ENCODE peak calls at places on chromosome 5, in seven cellular contexts. Y is mesendoderm, S is mesenchymal stem cell, R is trophoblast cell, X is neuronal stem cell, A is H1, N is H9. C is an unnamed sample.

GRCh38 chr5:73945505-73945904 is 319.5 kb downstream of the ARHGEF28 start:
- DNase-seq in Y (peak), S (no peak), R (no peak), X (no peak), A (peak), N (no peak), C (no peak)

GRCh38 chr5:1510151-1510561 is 13.6 kb downstream of the LPCAT1 start:
- DNase-seq in Y (no peak), S (no peak), R (no peak), X (no peak), A (no peak), N (peak), C (no peak)

GRCh38 chr5:153860482-153860881 is 178.2 kb downstream of the FAM114A2 start:
- DNase-seq in Y (no peak), S (no peak), R (no peak), X (no peak), A (no peak), N (no peak), C (no peak)

GRCh38 chr5:141951341-141951781 is 6.6 kb downstream of the PCDH12 start:
- DNase-seq in Y (peak), S (peak), R (no peak), X (no peak), A (peak), N (peak), C (no peak)

GRCh38 chr5:177304392-177305119 is 957 bp downstream of the PRELID1 start:
- DNase-seq in Y (no peak), S (peak), R (peak), X (no peak), A (no peak), N (no peak), C (peak)

GRCh38 chr5:56717253-56717987 is 97.9 kb upstream of the MAP3K1 start:
- DNase-seq in Y (no peak), S (no peak), R (no peak), X (no peak), A (no peak), N (no peak), C (no peak)

GRCh38 chr5:93626801-93627200 is 43.8 kb downstream of the NR2F1 start:
- DNase-seq in Y (no peak), S (no peak), R (peak), X (no peak), A (no peak), N (no peak), C (no peak)

GRCh38 chr5:88555658-88556057 is 287.0 kb upstream of the TMEM161B start:
- DNase-seq in Y (peak), S (no peak), R (no peak), X (peak), A (peak), N (peak), C (no peak)

GRCh38 chr5:132019337-132019736 is 7.9 kb upstream of the ACSL6 start:
- DNase-seq in Y (no peak), S (no peak), R (no peak), X (no peak), A (no peak), N (no peak), C (no peak)

DNA sequence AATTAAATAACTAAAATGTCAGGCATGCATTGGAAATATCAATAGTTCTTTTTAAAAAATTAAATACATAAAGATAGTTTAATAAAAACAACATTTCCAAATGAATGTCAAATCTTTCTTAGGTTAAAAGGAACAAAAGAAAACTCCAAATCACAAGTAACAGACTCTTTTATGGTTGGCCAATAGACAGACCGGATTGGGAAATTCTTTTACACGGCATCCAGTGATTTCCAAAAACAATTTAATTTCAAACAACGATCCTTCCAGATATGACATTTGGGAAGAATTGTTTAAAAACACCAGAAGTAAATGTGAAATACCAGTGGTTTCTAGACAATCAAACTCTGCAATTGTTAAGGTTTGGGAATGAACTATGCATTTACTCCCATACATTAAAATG is 32.8 kb downstream of the ZNF474 start:
- DNase-seq in Y (no peak), S (no peak), R (no peak), X (no peak), A (no peak), N (no peak), C (peak)
- H2BK5ac ChIP-seq in Y (no peak), S (no peak), R (no peak), X (no peak), A (no peak), N (no peak), C (peak)

DNA sequence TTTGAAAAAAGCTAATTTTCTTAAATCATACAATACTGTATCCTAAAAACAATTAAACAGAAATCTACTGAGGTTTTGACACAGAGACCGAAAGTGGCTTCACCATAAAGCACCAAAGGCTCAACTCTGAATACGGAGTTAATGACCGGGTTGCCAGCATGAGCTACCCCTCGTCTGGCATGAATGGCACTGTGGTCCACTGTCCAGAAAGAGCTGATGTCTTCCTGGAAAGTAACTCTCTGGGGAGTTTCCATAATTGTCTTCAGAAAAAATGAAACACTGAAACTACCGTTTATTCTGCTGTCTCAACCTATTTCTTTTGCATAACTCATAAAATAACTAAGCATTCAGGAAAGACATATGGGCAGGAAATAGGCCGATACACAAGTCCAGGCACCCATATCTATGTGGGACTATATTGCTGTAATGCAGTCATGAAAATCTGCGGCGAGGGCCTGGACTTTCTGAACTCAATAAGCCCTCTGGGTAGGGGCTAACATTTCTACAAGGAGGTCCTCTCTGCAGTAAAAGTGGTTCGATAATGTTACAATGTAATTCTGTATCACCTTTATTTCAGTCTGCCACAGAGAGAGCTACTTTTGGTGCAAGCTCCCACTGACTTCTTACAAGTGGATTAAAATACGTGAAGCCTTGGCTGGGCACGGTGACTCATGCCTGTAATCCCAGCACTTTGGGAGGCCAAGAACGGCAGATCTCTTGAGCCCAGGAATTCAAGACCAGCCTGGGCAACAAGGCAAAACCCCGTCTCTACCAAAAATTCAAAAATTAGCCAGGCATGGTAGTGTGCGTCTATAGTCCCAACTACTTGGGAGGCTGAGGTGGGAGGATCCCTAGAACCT is 52.4 kb downstream of the ANKH start:
- DNase-seq in Y (no peak), S (peak), R (no peak), X (no peak), A (no peak), N (no peak), C (no peak)
- H3K4ac ChIP-seq in Y (no peak), S (no peak), R (no peak), X (no peak), A (no peak), N (no peak), C (no peak)

DNA sequence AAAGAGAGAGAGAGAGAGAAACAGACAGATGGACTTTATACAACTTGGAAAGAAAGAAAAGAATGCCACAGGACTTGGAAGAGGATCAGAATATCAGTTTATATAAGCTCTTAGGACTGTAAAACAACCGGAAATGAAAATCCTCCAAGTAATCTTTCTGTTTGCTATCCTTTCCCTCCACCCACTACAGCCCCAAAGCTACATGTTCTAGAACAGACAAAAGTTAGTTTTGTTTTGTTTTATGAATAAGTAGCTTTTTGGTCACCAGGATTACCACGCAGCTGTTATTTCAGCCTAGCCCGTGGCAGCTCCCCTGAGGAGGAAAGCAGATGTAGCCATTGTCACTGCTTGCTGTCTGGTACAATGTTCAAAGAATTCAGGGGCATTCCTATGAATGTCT is 66.6 kb downstream of the SH3TC2 start:
- DNase-seq in Y (no peak), S (no peak), R (no peak), X (no peak), A (no peak), N (no peak), C (peak)
- H2BK5ac ChIP-seq in Y (no peak), S (no peak), R (no peak), X (no peak), A (no peak), N (no peak), C (peak)

DNA sequence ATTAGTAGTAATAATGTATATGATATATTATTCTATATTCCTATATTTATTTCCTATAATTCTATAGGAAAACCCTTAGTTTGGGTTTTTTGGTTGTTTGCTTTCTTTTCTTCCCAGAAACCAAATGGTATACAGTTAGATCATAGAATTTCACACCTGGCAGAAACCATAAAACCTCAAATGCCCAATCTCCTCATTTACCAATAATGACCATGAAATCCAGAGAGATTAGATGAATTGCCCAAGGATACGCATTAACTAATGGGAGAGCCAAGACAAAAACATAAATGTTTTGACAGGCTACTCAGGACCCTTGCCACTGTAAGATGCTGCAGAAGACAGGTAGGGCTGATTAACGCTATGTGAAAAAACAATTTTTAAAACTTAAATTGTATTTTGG is 158.7 kb upstream of the FST start:
- DNase-seq in Y (no peak), S (no peak), R (no peak), X (no peak), A (no peak), N (no peak), C (no peak)
- H3K4ac ChIP-seq in Y (no peak), S (no peak), R (no peak), X (no peak), A (no peak), N (no peak), C (no peak)

GRCh38 chr5:139584137-139584536 is 23.0 kb downstream of the UBE2D2 start:
- DNase-seq in Y (no peak), S (no peak), R (no peak), X (no peak), A (no peak), N (no peak), C (no peak)
- H2BK5ac ChIP-seq in Y (no peak), S (no peak), R (no peak), X (no peak), A (no peak), N (no peak), C (no peak)

DNA sequence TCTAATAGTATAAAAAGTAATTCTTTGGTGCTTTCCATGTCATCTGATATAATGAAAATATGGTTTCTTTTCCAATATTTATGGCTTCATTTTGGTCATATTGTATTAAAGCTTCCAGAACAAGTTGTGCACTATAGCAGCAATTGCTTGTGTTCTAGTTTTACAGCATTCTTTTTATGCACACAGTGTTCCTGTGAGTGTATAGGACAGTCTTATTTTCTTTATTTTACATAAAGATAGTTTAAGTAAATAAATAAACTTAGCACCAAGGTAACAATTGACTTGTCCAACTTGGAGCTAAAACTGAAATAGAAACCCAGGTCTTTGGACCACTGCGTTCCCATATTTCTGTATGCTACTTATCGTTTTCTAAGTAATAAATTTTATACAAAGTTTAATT is 38.9 kb downstream of the ATG10 start:
- DNase-seq in Y (no peak), S (no peak), R (no peak), X (no peak), A (no peak), N (no peak), C (no peak)
- H3K4ac ChIP-seq in Y (no peak), S (no peak), R (no peak), X (no peak), A (no peak), N (no peak), C (no peak)

GRCh38 chr5:68071243-68071642 is 144.3 kb upstream of the PIK3R1 start:
- DNase-seq in Y (no peak), S (no peak), R (no peak), X (no peak), A (no peak), N (no peak), C (no peak)

GRCh38 chr5:68067353-68067752 is 148.2 kb upstream of the PIK3R1 start:
- DNase-seq in Y (no peak), S (no peak), R (peak), X (no peak), A (no peak), N (no peak), C (no peak)

GRCh38 chr5:68068204-68068603 is 147.4 kb upstream of the PIK3R1 start:
- DNase-seq in Y (no peak), S (peak), R (peak), X (no peak), A (no peak), N (no peak), C (peak)

GRCh38 chr5:68071731-68072130 is 143.8 kb upstream of the PIK3R1 start:
- DNase-seq in Y (no peak), S (peak), R (peak), X (no peak), A (no peak), N (no peak), C (no peak)

DNA sequence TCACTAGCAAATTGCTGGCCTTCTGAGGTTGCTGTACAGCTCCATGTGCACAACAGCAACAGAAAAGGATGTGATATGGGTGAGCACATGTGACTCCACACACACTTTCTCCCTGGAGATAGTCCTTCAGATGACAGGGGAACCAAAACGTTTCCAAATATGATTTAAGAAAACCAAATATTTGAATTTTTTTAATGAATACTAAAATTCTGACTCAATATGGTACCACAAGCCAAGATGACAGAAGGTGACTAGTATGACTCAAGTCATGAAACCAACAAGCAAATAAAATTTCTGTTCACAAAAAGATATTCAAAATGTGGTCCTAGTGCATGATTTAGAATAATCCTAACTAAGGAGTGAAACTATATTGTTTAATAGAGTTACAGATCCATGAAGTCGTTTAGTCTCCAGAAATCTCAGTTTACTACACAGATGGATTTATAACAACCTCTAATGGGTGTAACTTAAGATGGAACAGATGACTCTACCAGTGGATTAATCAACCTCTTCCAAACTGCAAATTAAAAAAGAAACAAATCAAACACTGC is 144.8 kb upstream of the PIK3R1 start:
- DNase-seq in Y (no peak), S (no peak), R (no peak), X (no peak), A (no peak), N (no peak), C (no peak)
- H2BK5ac ChIP-seq in Y (no peak), S (no peak), R (no peak), X (no peak), A (no peak), N (no peak), C (no peak)

C was measured in IMR-90.